ENCODE peak calls at places on chromosomes 6 and 20, in four cellular contexts. Q is fibroblast of the aortic adventitia, H is pancreas, X is A549. N is an unnamed sample.
A peak's percentile ranks its signal among the peaks of the same experiment; 100 is the strongest.

GRCh38 chr6:137657351-137657911 is 163.2 kb upstream of the OLIG3 start:
- DNase-seq in H (no peak), X (no peak), Q (no peak), N (no peak)

GRCh38 chr20:63472159-63472811 is at the start of gene KCNQ2:
- DNase-seq in X (no peak), H (no peak), Q (no peak), N (no peak)

GRCh38 chr20:16098890-16099639 is 474.2 kb downstream of the KIF16B start:
- DNase-seq in Q (no peak), H (no peak), X (no peak), N (peak; percentile 9)

GRCh38 chr20:23150304-23151007 is 64.3 kb upstream of the CD93 start:
- DNase-seq in X (no peak), Q (no peak), H (no peak), N (no peak)

GRCh38 chr20:31819083-31819784 is at the start of gene MYLK2:
- DNase-seq in H (peak; percentile 85), Q (no peak), X (no peak), N (no peak)

GRCh38 chr6:167667204-167668018 is 159.3 kb upstream of the AFDN start:
- DNase-seq in Q (no peak), H (no peak), X (no peak), N (no peak)

GRCh38 chr6:88780714-88781389 is 182.6 kb downstream of the RNGTT start:
- DNase-seq in Q (peak; percentile 84), X (no peak), H (peak; percentile 21), N (peak; percentile 86)

GRCh38 chr6:127517698-127518097 is 1.4 kb downstream of the MTCL3 start:
- DNase-seq in Q (no peak), X (no peak), H (no peak), N (no peak)

GRCh38 chr20:57476641-57477461 is 48.1 kb downstream of the CTCFL start:
- DNase-seq in X (no peak), H (no peak), Q (no peak), N (no peak)

GRCh38 chr6:18501313-18502013 is 114.3 kb downstream of the RNF144B start:
- DNase-seq in H (peak; percentile 48), X (no peak), Q (peak; percentile 77), N (peak; percentile 93)

GRCh38 chr6:74356385-74356784 is 660.4 kb downstream of the CD109 start:
- DNase-seq in H (no peak), X (peak; percentile 3), Q (no peak), N (peak; percentile 15)

GRCh38 chr20:41131594-41132387 is 5.6 kb upstream of the PLCG1 start:
- DNase-seq in H (no peak), X (no peak), Q (no peak), N (no peak)

GRCh38 chr6:164991573-164991972 is 317.8 kb downstream of the C6orf118 start:
- DNase-seq in H (no peak), X (no peak), Q (no peak), N (no peak)

GRCh38 chr6:79704200-79704599 is 73.1 kb downstream of the SH3BGRL2 start:
- DNase-seq in X (no peak), Q (no peak), H (no peak), N (no peak)

GRCh38 chr20:11895832-11896484 is 21.7 kb upstream of the BTBD3 start:
- DNase-seq in Q (no peak), H (no peak), X (no peak), N (peak; percentile 43)

GRCh38 chr6:163573503-163574179 is 159.1 kb downstream of the QKI start:
- DNase-seq in Q (no peak), H (no peak), X (no peak), N (no peak)

GRCh38 chr6:87830834-87831374 is 128.9 kb upstream of the AKIRIN2 start:
- DNase-seq in Q (no peak), X (no peak), H (no peak), N (no peak)

GRCh38 chr20:35339007-35339406 is 46.8 kb upstream of the FAM83C start:
- DNase-seq in X (no peak), Q (peak; percentile 96), H (no peak), N (peak; percentile 91)

GRCh38 chr20:58511364-58511763 is 3.8 kb downstream of the APCDD1L start:
- DNase-seq in X (no peak), H (no peak), Q (peak; percentile 81), N (peak; percentile 83)

GRCh38 chr6:169785566-169785965 is 34.1 kb downstream of the ERMARD start:
- DNase-seq in X (no peak), Q (no peak), H (no peak), N (no peak)

GRCh38 chr20:51318058-51318960 is 224.2 kb downstream of the NFATC2 start:
- DNase-seq in Q (peak; percentile 13), H (peak; percentile 25), X (peak; percentile 32), N (peak; percentile 52)

GRCh38 chr20:34709044-34709835 is 5.1 kb downstream of the TP53INP2 start:
- DNase-seq in X (peak; percentile 86), H (peak; percentile 86), Q (peak; percentile 52), N (peak; percentile 75)

GRCh38 chr6:46715106-46715505 is 20.1 kb downstream of the PLA2G7 start:
- DNase-seq in Q (no peak), H (no peak), X (no peak), N (no peak)

GRCh38 chr20:58868795-58869194 is 16.3 kb downstream of the GNAS start:
- DNase-seq in H (no peak), Q (no peak), X (no peak), N (peak; percentile 49)

GRCh38 chr6:134372603-134373281 is 54.8 kb upstream of the SGK1 start:
- DNase-seq in Q (peak; percentile 93), X (peak; percentile 5), H (no peak), N (peak; percentile 94)

GRCh38 chr6:169501128-169501527 is 200.7 kb downstream of the WDR27 start:
- DNase-seq in H (no peak), Q (no peak), X (no peak), N (no peak)

DNA sequence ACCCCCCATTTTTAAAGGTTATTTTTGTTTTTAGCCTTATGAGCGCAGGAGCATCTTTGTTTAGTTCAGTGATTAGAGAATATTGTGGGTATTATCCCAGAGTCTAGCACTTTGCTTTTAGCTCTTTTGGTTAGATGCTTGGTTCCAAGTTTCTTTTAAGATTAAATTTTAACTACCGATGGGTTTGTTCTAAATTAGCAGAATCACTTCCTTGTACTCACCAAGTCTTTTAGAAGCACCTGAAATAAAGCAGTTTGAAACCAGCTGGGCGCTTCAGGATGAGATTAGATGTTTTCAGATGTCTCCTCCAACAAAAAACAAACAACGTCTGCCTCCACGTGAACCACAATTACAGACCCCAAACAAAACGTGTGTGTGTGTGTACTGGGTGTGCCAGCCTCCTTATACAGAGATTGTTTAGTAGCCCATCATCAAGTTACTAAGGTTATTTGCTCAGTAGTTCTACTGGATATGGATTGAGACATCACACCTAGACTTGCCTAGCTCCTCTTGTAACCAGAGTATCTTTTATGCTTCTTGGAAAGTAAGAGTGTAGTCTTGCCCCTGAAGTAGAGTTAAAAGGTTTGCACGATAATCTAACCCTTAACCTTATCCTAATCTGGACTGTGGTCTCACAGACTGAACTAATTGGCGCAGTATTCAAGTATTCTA is 2.2 kb downstream of the DSTN start:
- DNase-seq in H (no peak), Q (no peak), X (no peak), N (no peak)
- H3K4me3 ChIP-seq in H (peak overlapping the region; percentile 100), Q (peak overlapping the region; percentile 85), X (peak overlapping the region; percentile 87), N (peak overlapping the region; percentile 90)

GRCh38 chr6:14787677-14788076 is 458.2 kb upstream of the JARID2 start:
- DNase-seq in H (no peak), Q (no peak), X (no peak), N (no peak)
- TF ChIP-seq CTCF in H (no peak), Q (no peak), X (no peak), N (peak; percentile 30)

GRCh38 chr6:12296604-12297003 is 6.4 kb downstream of the EDN1 start:
- DNase-seq in Q (no peak), X (no peak), H (no peak), N (no peak)
- H3K4me3 ChIP-seq in Q (peak overlapping the region; percentile 16), X (peak overlapping the region; percentile 24), H (no peak overlapping the region), N (no peak overlapping the region)

DNA sequence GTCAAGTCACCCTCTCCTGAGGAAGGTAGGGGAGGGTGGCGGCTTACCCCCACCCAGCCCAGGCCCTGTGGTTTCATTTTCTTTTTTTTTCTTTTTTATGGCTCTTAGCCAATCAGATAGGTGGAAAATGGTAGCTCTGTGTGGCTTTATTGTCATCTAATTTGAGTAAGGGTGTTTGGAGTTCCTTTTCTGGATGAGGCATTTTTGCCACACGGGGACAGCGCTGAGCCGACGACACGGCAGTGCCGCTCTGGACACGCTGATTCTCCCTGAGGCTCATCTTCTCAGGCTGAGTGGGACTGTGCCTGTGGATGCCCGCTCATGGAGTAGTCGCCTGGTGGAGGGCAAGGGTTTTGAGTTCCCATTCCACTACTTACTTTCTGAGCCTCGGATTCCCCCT is 37.6 kb upstream of the ANGPT4 start:
- DNase-seq in X (peak; percentile 22), H (no peak), Q (no peak), N (peak; percentile 7)
- TF ChIP-seq CTCF in X (peak; percentile 15), H (no peak), Q (no peak), N (peak; percentile 49)

GRCh38 chr6:11093591-11094410 is at the start of gene SMIM13:
- DNase-seq in Q (peak; percentile 97), X (peak; percentile 92), H (peak; percentile 98), N (peak; percentile 99)

GRCh38 chr6:11093065-11093590 is 506 bp upstream of the SMIM13 start:
- DNase-seq in Q (no peak), H (no peak), X (peak; percentile 41), N (peak; percentile 56)

GRCh38 chr6:11092654-11093053 is 980 bp upstream of the SMIM13 start:
- DNase-seq in X (no peak), H (no peak), Q (no peak), N (no peak)

GRCh38 chr6:11085758-11086435 is 7.7 kb upstream of the SMIM13 start:
- DNase-seq in Q (peak; percentile 78), X (no peak), H (no peak), N (peak; percentile 75)

GRCh38 chr6:11089695-11090094 is 3.9 kb upstream of the SMIM13 start:
- DNase-seq in X (no peak), H (no peak), Q (no peak), N (no peak)
- H3K4me3 ChIP-seq in X (no peak overlapping the region), H (no peak overlapping the region), Q (no peak overlapping the region), N (no peak overlapping the region)

GRCh38 chr20:2707353-2708072 is 14.9 kb downstream of the EBF4 start:
- DNase-seq in H (no peak), Q (no peak), X (no peak), N (no peak)

GRCh38 chr20:2709205-2709981 is 16.8 kb downstream of the EBF4 start:
- DNase-seq in X (no peak), H (no peak), Q (no peak), N (no peak)

GRCh38 chr20:2708665-2709064 is 16.1 kb downstream of the EBF4 start:
- DNase-seq in Q (no peak), H (no peak), X (no peak), N (no peak)

GRCh38 chr20:2708073-2708415 is 15.5 kb downstream of the EBF4 start:
- DNase-seq in X (no peak), H (no peak), Q (no peak), N (no peak)

DNA sequence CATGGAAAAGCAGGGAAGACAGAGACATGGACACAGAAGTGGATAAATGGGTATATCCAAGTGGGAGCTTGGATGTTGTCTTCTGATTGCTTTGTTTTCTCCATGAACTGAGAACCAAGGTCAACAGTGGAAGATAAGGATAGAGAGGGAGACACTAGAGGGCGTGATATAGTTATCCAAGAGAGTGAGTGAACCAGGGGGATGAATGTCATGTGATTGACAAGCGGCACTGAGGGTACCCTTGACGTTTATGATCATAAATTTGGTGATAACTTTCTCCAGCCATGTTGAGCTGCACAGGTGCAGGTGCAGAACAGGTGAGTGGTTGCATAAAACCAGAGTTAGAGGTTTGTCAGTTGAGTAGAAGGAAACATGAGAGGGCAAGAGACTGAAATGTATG is 20.7 kb downstream of the EBF4 start:
- DNase-seq in H (no peak), Q (no peak), X (no peak), N (no peak)
- TF ChIP-seq CTCF in H (no peak), Q (no peak), X (peak; percentile 60), N (peak; percentile 12)